ENCODE peak calls at places on chromosomes 11 and 22, in four cellular contexts. One of them, this sample, is unnamed.

GRCh38 chr22:46609724-46610161 is 10.4 kb upstream of the GRAMD4 start:
- DNase-seq in AG20443: no peak
- DNase-seq in NCI-H2171 treated with DMSO at 0.1 percent for 48 hours: no peak
- DNase-seq in caudate nucleus: no peak
- DNase-seq in this sample: no peak

GRCh38 chr22:31973739-31974138 is 29.4 kb downstream of the YWHAH start:
- DNase-seq in AG20443: no peak
- DNase-seq in NCI-H2171 treated with DMSO at 0.1 percent for 48 hours: no peak
- DNase-seq in caudate nucleus: no peak
- DNase-seq in this sample: no peak

GRCh38 chr11:2886191-2886894 is 768 bp upstream of the CDKN1C start:
- DNase-seq in AG20443: peak
- DNase-seq in NCI-H2171 treated with DMSO at 0.1 percent for 48 hours: no peak
- DNase-seq in caudate nucleus: no peak
- DNase-seq in this sample: no peak

GRCh38 chr22:41092023-41092817 is at the start of gene EP300:
- DNase-seq in AG20443: peak
- DNase-seq in NCI-H2171 treated with DMSO at 0.1 percent for 48 hours: peak
- DNase-seq in caudate nucleus: no peak
- DNase-seq in this sample: peak

GRCh38 chr11:44577231-44577834 is 11.9 kb downstream of the CD82 start:
- DNase-seq in AG20443: no peak
- DNase-seq in NCI-H2171 treated with DMSO at 0.1 percent for 48 hours: no peak
- DNase-seq in caudate nucleus: no peak
- DNase-seq in this sample: no peak

GRCh38 chr11:8251767-8252295 is 11.8 kb downstream of the LMO1 start:
- DNase-seq in AG20443: no peak
- DNase-seq in NCI-H2171 treated with DMSO at 0.1 percent for 48 hours: no peak
- DNase-seq in caudate nucleus: no peak
- DNase-seq in this sample: no peak

GRCh38 chr11:12723410-12724297 is 49.4 kb downstream of the TEAD1 start:
- DNase-seq in AG20443: no peak
- DNase-seq in NCI-H2171 treated with DMSO at 0.1 percent for 48 hours: no peak
- DNase-seq in caudate nucleus: no peak
- DNase-seq in this sample: no peak

GRCh38 chr11:31233425-31233824 is 136.1 kb downstream of the DCDC1 start:
- DNase-seq in AG20443: no peak
- DNase-seq in NCI-H2171 treated with DMSO at 0.1 percent for 48 hours: peak
- DNase-seq in caudate nucleus: no peak
- DNase-seq in this sample: no peak

GRCh38 chr22:43505896-43506295 is 94.1 kb downstream of the MPPED1 start:
- DNase-seq in AG20443: no peak
- DNase-seq in NCI-H2171 treated with DMSO at 0.1 percent for 48 hours: no peak
- DNase-seq in caudate nucleus: no peak
- DNase-seq in this sample: no peak

GRCh38 chr11:14309425-14310192 is 49.4 kb downstream of the RRAS2 start:
- DNase-seq in AG20443: no peak
- DNase-seq in NCI-H2171 treated with DMSO at 0.1 percent for 48 hours: peak
- DNase-seq in caudate nucleus: no peak
- DNase-seq in this sample: no peak

GRCh38 chr11:111393096-111393495 is 14.0 kb upstream of the POU2AF1 start:
- DNase-seq in AG20443: no peak
- DNase-seq in NCI-H2171 treated with DMSO at 0.1 percent for 48 hours: no peak
- DNase-seq in caudate nucleus: no peak
- DNase-seq in this sample: no peak

GRCh38 chr11:8682219-8683114 is at the start of the genes RPL27A and TRIM66:
- DNase-seq in AG20443: peak
- DNase-seq in NCI-H2171 treated with DMSO at 0.1 percent for 48 hours: peak
- DNase-seq in caudate nucleus: peak
- DNase-seq in this sample: peak

GRCh38 chr11:1848640-1849265 is 4.1 kb upstream of the LSP1 start:
- DNase-seq in AG20443: no peak
- DNase-seq in NCI-H2171 treated with DMSO at 0.1 percent for 48 hours: no peak
- DNase-seq in caudate nucleus: no peak
- DNase-seq in this sample: no peak

GRCh38 chr22:41952713-41953112 is 763 bp downstream of the SMIM45 start:
- DNase-seq in AG20443: no peak
- DNase-seq in NCI-H2171 treated with DMSO at 0.1 percent for 48 hours: no peak
- DNase-seq in caudate nucleus: no peak
- DNase-seq in this sample: no peak

GRCh38 chr22:45157907-45158306 is 5.8 kb upstream of the NUP50 start:
- DNase-seq in AG20443: no peak
- DNase-seq in NCI-H2171 treated with DMSO at 0.1 percent for 48 hours: no peak
- DNase-seq in caudate nucleus: no peak
- DNase-seq in this sample: no peak

GRCh38 chr22:27993201-27993635 is 74.2 kb upstream of the PITPNB start:
- DNase-seq in AG20443: no peak
- DNase-seq in NCI-H2171 treated with DMSO at 0.1 percent for 48 hours: no peak
- DNase-seq in caudate nucleus: no peak
- DNase-seq in this sample: no peak

GRCh38 chr11:115776916-115777315 is 272.7 kb upstream of the CADM1 start:
- DNase-seq in AG20443: no peak
- DNase-seq in NCI-H2171 treated with DMSO at 0.1 percent for 48 hours: no peak
- DNase-seq in caudate nucleus: no peak
- DNase-seq in this sample: no peak

GRCh38 chr11:128796275-128796674 is 70.8 kb downstream of the KCNJ1 start:
- DNase-seq in AG20443: peak
- DNase-seq in NCI-H2171 treated with DMSO at 0.1 percent for 48 hours: no peak
- DNase-seq in caudate nucleus: no peak
- DNase-seq in this sample: no peak

GRCh38 chr11:30453705-30454104 is 130.8 kb downstream of the ARL14EP start:
- DNase-seq in AG20443: no peak
- DNase-seq in NCI-H2171 treated with DMSO at 0.1 percent for 48 hours: no peak
- DNase-seq in caudate nucleus: no peak
- DNase-seq in this sample: no peak

GRCh38 chr11:56950510-56950909 is 38.2 kb upstream of the OR5AK2 start:
- DNase-seq in AG20443: no peak
- DNase-seq in NCI-H2171 treated with DMSO at 0.1 percent for 48 hours: no peak
- DNase-seq in caudate nucleus: no peak
- DNase-seq in this sample: no peak

GRCh38 chr11:35047179-35047578 is 91.8 kb upstream of the CD44 start:
- DNase-seq in AG20443: no peak
- DNase-seq in NCI-H2171 treated with DMSO at 0.1 percent for 48 hours: no peak
- DNase-seq in caudate nucleus: no peak
- DNase-seq in this sample: peak

GRCh38 chr22:32622004-32622761 is 147.6 kb downstream of the FBXO7 start:
- DNase-seq in AG20443: peak
- DNase-seq in NCI-H2171 treated with DMSO at 0.1 percent for 48 hours: no peak
- DNase-seq in caudate nucleus: no peak
- DNase-seq in this sample: no peak

GRCh38 chr11:95337175-95337957 is 106.4 kb upstream of the SESN3 start:
- DNase-seq in AG20443: peak
- DNase-seq in NCI-H2171 treated with DMSO at 0.1 percent for 48 hours: peak
- DNase-seq in caudate nucleus: peak
- DNase-seq in this sample: peak

GRCh38 chr22:46726066-46726985 is 11.7 kb downstream of the CERK start:
- DNase-seq in AG20443: no peak
- DNase-seq in NCI-H2171 treated with DMSO at 0.1 percent for 48 hours: peak
- DNase-seq in caudate nucleus: no peak
- DNase-seq in this sample: no peak

GRCh38 chr11:14386895-14387480 is 28.0 kb upstream of the RRAS2 start:
- DNase-seq in AG20443: peak
- DNase-seq in NCI-H2171 treated with DMSO at 0.1 percent for 48 hours: peak
- DNase-seq in caudate nucleus: peak
- DNase-seq in this sample: no peak

GRCh38 chr11:122743949-122744876 is 88.7 kb downstream of the UBASH3B start:
- DNase-seq in AG20443: no peak
- DNase-seq in NCI-H2171 treated with DMSO at 0.1 percent for 48 hours: no peak
- DNase-seq in caudate nucleus: no peak
- DNase-seq in this sample: peak

GRCh38 chr22:42079319-42080251 is at the start of gene SMDT1:
- DNase-seq in AG20443: peak
- DNase-seq in NCI-H2171 treated with DMSO at 0.1 percent for 48 hours: peak
- DNase-seq in caudate nucleus: peak
- DNase-seq in this sample: peak

GRCh38 chr11:35326266-35326879 is 93.0 kb downstream of the SLC1A2 start:
- DNase-seq in AG20443: no peak
- DNase-seq in NCI-H2171 treated with DMSO at 0.1 percent for 48 hours: no peak
- DNase-seq in caudate nucleus: no peak
- DNase-seq in this sample: no peak

GRCh38 chr11:63909621-63910506 is 7.1 kb downstream of the RCOR2 start:
- DNase-seq in AG20443: no peak
- DNase-seq in NCI-H2171 treated with DMSO at 0.1 percent for 48 hours: peak
- DNase-seq in caudate nucleus: no peak
- DNase-seq in this sample: no peak

GRCh38 chr11:84543367-84544159 is 1083.6 kb downstream of the DLG2 start:
- DNase-seq in AG20443: no peak
- DNase-seq in NCI-H2171 treated with DMSO at 0.1 percent for 48 hours: no peak
- DNase-seq in caudate nucleus: no peak
- DNase-seq in this sample: no peak

GRCh38 chr11:28169816-28170215 is 61.6 kb downstream of the METTL15 start:
- DNase-seq in AG20443: peak
- DNase-seq in NCI-H2171 treated with DMSO at 0.1 percent for 48 hours: no peak
- DNase-seq in caudate nucleus: no peak
- DNase-seq in this sample: no peak

GRCh38 chr11:22859756-22860155 is 518 bp downstream of the CCDC179 start:
- DNase-seq in AG20443: no peak
- DNase-seq in NCI-H2171 treated with DMSO at 0.1 percent for 48 hours: no peak
- DNase-seq in caudate nucleus: no peak
- DNase-seq in this sample: no peak